ENCODE peak calls at places on chromosomes 11 and 22, in seven cellular contexts. O, P, Y, W, C, N and U are unnamed samples.

GRCh38 chr11:2806351-2807058 is 79.1 kb downstream of the CDKN1C start:
- DNase-seq in O (no peak), P (peak), Y (no peak), W (peak), C (no peak), N (no peak), U (no peak)

GRCh38 chr22:30483169-30483568 is 11.4 kb upstream of the SEC14L3 start:
- DNase-seq in O (no peak), P (no peak), Y (no peak), W (no peak), C (no peak), N (no peak), U (no peak)

GRCh38 chr11:94281321-94281720 is 23.1 kb upstream of the IZUMO1R start:
- DNase-seq in O (no peak), P (no peak), Y (no peak), W (no peak), C (no peak), N (no peak), U (no peak)

GRCh38 chr11:128349650-128350296 is 237.6 kb downstream of the ETS1 start:
- DNase-seq in O (no peak), P (no peak), Y (no peak), W (no peak), C (no peak), N (no peak), U (no peak)

GRCh38 chr11:86849679-86850078 is 49.3 kb downstream of the PRSS23 start:
- DNase-seq in O (no peak), P (no peak), Y (no peak), W (no peak), C (no peak), N (no peak), U (no peak)

GRCh38 chr11:9906043-9906791 is 242.3 kb downstream of the SWAP70 start:
- DNase-seq in O (no peak), P (no peak), Y (no peak), W (no peak), C (no peak), N (no peak), U (no peak)

GRCh38 chr11:121443688-121444275 is 8.3 kb upstream of the SORL1 start:
- DNase-seq in O (no peak), P (no peak), Y (no peak), W (no peak), C (no peak), N (no peak), U (no peak)

GRCh38 chr22:43094085-43094484 is 4.9 kb upstream of the TTLL1 start:
- DNase-seq in O (no peak), P (peak), Y (peak), W (no peak), C (no peak), N (no peak), U (peak)

GRCh38 chr22:40037320-40037719 is 42.6 kb downstream of the FAM83F start:
- DNase-seq in O (no peak), P (no peak), Y (no peak), W (no peak), C (no peak), N (no peak), U (no peak)

GRCh38 chr11:66443602-66444001 is 5.0 kb upstream of the MRPL11 start:
- DNase-seq in O (no peak), P (no peak), Y (no peak), W (no peak), C (no peak), N (no peak), U (no peak)

GRCh38 chr11:117256573-117256972 is 24.1 kb downstream of the RNF214 start:
- DNase-seq in O (no peak), P (no peak), Y (no peak), W (no peak), C (no peak), N (no peak), U (no peak)

GRCh38 chr22:39718921-39719320 is 148.4 kb downstream of the CACNA1I start:
- DNase-seq in O (no peak), P (peak), Y (no peak), W (no peak), C (no peak), N (no peak), U (no peak)

GRCh38 chr11:2097356-2097997 is 41.7 kb downstream of the IGF2 start:
- DNase-seq in O (no peak), P (peak), Y (no peak), W (no peak), C (no peak), N (no peak), U (no peak)

GRCh38 chr11:44654057-44654456 is 72.7 kb upstream of the TSPAN18 start:
- DNase-seq in O (no peak), P (no peak), Y (no peak), W (no peak), C (no peak), N (no peak), U (no peak)

GRCh38 chr22:25546751-25547150 is 17.7 kb upstream of the GRK3 start:
- DNase-seq in O (no peak), P (no peak), Y (no peak), W (no peak), C (no peak), N (no peak), U (no peak)

GRCh38 chr22:39638958-39639357 is 68.4 kb downstream of the CACNA1I start:
- DNase-seq in O (no peak), P (no peak), Y (no peak), W (no peak), C (no peak), N (no peak), U (no peak)

GRCh38 chr11:120547301-120547700 is 35.8 kb downstream of the GRIK4 start:
- DNase-seq in O (no peak), P (no peak), Y (no peak), W (no peak), C (no peak), N (no peak), U (no peak)

GRCh38 chr22:27476729-27477128 is 324.8 kb downstream of the MN1 start:
- DNase-seq in O (no peak), P (no peak), Y (no peak), W (no peak), C (no peak), N (no peak), U (no peak)

GRCh38 chr11:129888451-129888850 is 6.9 kb downstream of the NFRKB start:
- DNase-seq in O (no peak), P (no peak), Y (no peak), W (no peak), C (no peak), N (no peak), U (no peak)

GRCh38 chr11:15675683-15676082 is 561.0 kb downstream of the INSC start:
- DNase-seq in O (no peak), P (no peak), Y (no peak), W (no peak), C (no peak), N (no peak), U (no peak)

GRCh38 chr11:37504066-37504611 is 906.1 kb upstream of the RAG2 start:
- DNase-seq in O (no peak), P (no peak), Y (no peak), W (peak), C (peak), N (no peak), U (no peak)

GRCh38 chr22:40031766-40032470 is 37.2 kb downstream of the FAM83F start:
- DNase-seq in O (no peak), P (no peak), Y (no peak), W (no peak), C (no peak), N (no peak), U (no peak)

GRCh38 chr11:61851900-61852295 is 23.8 kb downstream of the FADS2 start:
- DNase-seq in O (no peak), P (no peak), Y (no peak), W (no peak), C (no peak), N (no peak), U (no peak)

GRCh38 chr11:118907749-118908106 is 18.0 kb downstream of the BCL9L start:
- DNase-seq in O (no peak), P (peak), Y (no peak), W (no peak), C (no peak), N (no peak), U (no peak)

GRCh38 chr22:22761963-22762772 is 117.8 kb downstream of the GGTLC2 start:
- DNase-seq in O (no peak), P (no peak), Y (no peak), W (no peak), C (no peak), N (no peak), U (no peak)

GRCh38 chr11:79440451-79441158 is at the start of gene TENM4:
- DNase-seq in O (no peak), P (peak), Y (peak), W (no peak), C (peak), N (peak), U (no peak)

GRCh38 chr22:29758068-29758622 is 8.7 kb downstream of the ZMAT5 start:
- DNase-seq in O (no peak), P (no peak), Y (no peak), W (no peak), C (no peak), N (no peak), U (no peak)

GRCh38 chr22:46085831-46086576 is 64.3 kb upstream of the PPARA start:
- DNase-seq in O (no peak), P (peak), Y (no peak), W (peak), C (no peak), N (no peak), U (no peak)

GRCh38 chr22:24497879-24498278 is 2.7 kb downstream of the UPB1 start:
- DNase-seq in O (no peak), P (no peak), Y (no peak), W (no peak), C (no peak), N (no peak), U (peak)

GRCh38 chr22:23146842-23147205 is 1.5 kb downstream of the RAB36 start:
- DNase-seq in O (no peak), P (no peak), Y (no peak), W (no peak), C (no peak), N (no peak), U (no peak)

GRCh38 chr11:87300640-87301381 is 263.1 kb downstream of the TMEM135 start:
- DNase-seq in O (no peak), P (no peak), Y (no peak), W (no peak), C (no peak), N (no peak), U (peak)

GRCh38 chr11:63369971-63370588 is 495 bp downstream of the SLC22A9 start:
- DNase-seq in O (no peak), P (no peak), Y (no peak), W (no peak), C (no peak), N (no peak), U (no peak)

GRCh38 chr22:33921576-33922181 is 1.4 kb upstream of the LARGE1 start:
- DNase-seq in O (no peak), P (peak), Y (peak), W (no peak), C (no peak), N (peak), U (peak)

GRCh38 chr11:2777396-2777795 is 77.6 kb upstream of the KCNQ1OT1 start:
- DNase-seq in O (no peak), P (peak), Y (no peak), W (no peak), C (no peak), N (no peak), U (no peak)